ENCODE peak calls at places on chromosomes 16 and 17, in seven cellular contexts. D, Q, B, U, A, V and R are unnamed samples.

GRCh38 chr17:72121164-72122001 is 563 bp downstream of the SOX9 start:
- DNase-seq in B (no peak), Q (peak), U (no peak), D (no peak), V (no peak), A (no peak), R (no peak)

GRCh38 chr17:49003557-49004511 is 6.6 kb downstream of the IGF2BP1 start:
- DNase-seq in A (no peak), U (no peak), V (no peak), Q (peak), B (no peak), D (no peak), R (no peak)

GRCh38 chr16:55439101-55439690 is 39.8 kb upstream of the MMP2 start:
- DNase-seq in D (no peak), V (no peak), U (no peak), A (peak), Q (no peak), B (no peak), R (no peak)

GRCh38 chr16:351804-352520 is 561 bp downstream of the AXIN1 start:
- DNase-seq in V (no peak), B (peak), D (no peak), A (no peak), U (no peak), Q (no peak), R (no peak)

GRCh38 chr17:51608251-51608933 is 348.0 kb downstream of the UTP18 start:
- DNase-seq in V (no peak), U (no peak), D (no peak), A (no peak), Q (no peak), B (no peak), R (no peak)

GRCh38 chr17:82228842-82229685 is at the start of gene SLC16A3:
- DNase-seq in Q (no peak), D (no peak), B (peak), A (no peak), V (peak), U (peak), R (no peak)

GRCh38 chr17:79570653-79571052 is 40.2 kb downstream of the RBFOX3 start:
- DNase-seq in V (no peak), U (no peak), B (no peak), D (no peak), Q (no peak), A (no peak), R (no peak)

GRCh38 chr17:38897176-38897575 is 27.3 kb downstream of the LASP1 start:
- DNase-seq in A (no peak), V (no peak), Q (no peak), B (no peak), D (no peak), U (no peak), R (no peak)

GRCh38 chr16:25823891-25824290 is 132.1 kb downstream of the HS3ST4 start:
- DNase-seq in V (no peak), A (no peak), B (no peak), D (no peak), U (no peak), Q (no peak), R (no peak)

GRCh38 chr17:70168979-70169706 is at the start of gene KCNJ2:
- DNase-seq in U (no peak), V (peak), A (peak), B (peak), D (peak), Q (peak), R (no peak)

GRCh38 chr17:30290077-30290476 is 1.7 kb downstream of the BLMH start:
- DNase-seq in A (no peak), D (no peak), B (no peak), U (no peak), V (no peak), Q (no peak), R (no peak)

GRCh38 chr17:81417049-81417878 is 22.0 kb downstream of the BAHCC1 start:
- DNase-seq in B (no peak), V (no peak), U (no peak), A (no peak), D (no peak), Q (no peak), R (no peak)

GRCh38 chr17:74763565-74764387 is 12.4 kb downstream of the NAT9 start:
- DNase-seq in A (no peak), Q (peak), B (no peak), D (no peak), V (peak), U (no peak), R (no peak)

GRCh38 chr16:69724981-69725479 is 1.3 kb downstream of the NQO1 start:
- DNase-seq in U (no peak), A (no peak), D (no peak), Q (no peak), V (no peak), B (no peak), R (no peak)

GRCh38 chr16:2102471-2102870 is 33.2 kb downstream of the PKD1 start:
- DNase-seq in V (no peak), A (no peak), B (no peak), U (no peak), Q (no peak), D (no peak), R (no peak)

GRCh38 chr16:57112403-57113041 is 20.1 kb downstream of the CPNE2 start:
- DNase-seq in B (no peak), A (no peak), U (no peak), D (no peak), Q (no peak), V (no peak), R (no peak)

GRCh38 chr17:82959990-82960418 is 119.4 kb upstream of the METRNL start:
- DNase-seq in U (no peak), B (no peak), A (no peak), D (no peak), Q (no peak), V (no peak), R (no peak)

GRCh38 chr17:59275618-59276017 is 55.3 kb downstream of the GDPD1 start:
- DNase-seq in A (no peak), U (no peak), B (no peak), D (no peak), V (no peak), Q (no peak), R (no peak)

GRCh38 chr17:2253362-2253761 is 50.2 kb downstream of the SMG6 start:
- DNase-seq in V (no peak), A (no peak), U (no peak), B (no peak), D (no peak), Q (no peak), R (no peak)

GRCh38 chr16:19860146-19861030 is 24.3 kb downstream of the GPRC5B start:
- DNase-seq in D (peak), Q (no peak), U (no peak), B (no peak), V (no peak), A (no peak), R (no peak)

GRCh38 chr16:847151-847550 is 46.6 kb upstream of the GNG13 start:
- DNase-seq in D (no peak), U (no peak), A (no peak), Q (no peak), B (no peak), V (no peak), R (no peak)

GRCh38 chr17:81115749-81116464 is 49.4 kb upstream of the PVALEF start:
- DNase-seq in A (no peak), U (no peak), D (no peak), V (no peak), B (no peak), Q (no peak), R (no peak)

GRCh38 chr16:85612801-85613608 is at the start of gene GSE1:
- DNase-seq in B (peak), V (peak), A (peak), D (peak), U (no peak), Q (peak), R (peak)

GRCh38 chr16:67104061-67104460 is 5.7 kb upstream of the PHAF1 start:
- DNase-seq in A (no peak), B (no peak), Q (no peak), U (no peak), V (no peak), D (no peak), R (no peak)

GRCh38 chr16:87955302-87956168 is 4.3 kb downstream of the BANP start:
- DNase-seq in D (no peak), Q (no peak), U (no peak), B (no peak), A (no peak), V (no peak), R (no peak)

GRCh38 chr16:70715113-70715711 is 29.4 kb upstream of the MTSS2 start:
- DNase-seq in D (peak), A (no peak), B (no peak), V (peak), Q (no peak), U (no peak), R (no peak)

GRCh38 chr17:69802045-69802740 is 272.8 kb upstream of the KCNJ16 start:
- DNase-seq in D (no peak), V (no peak), Q (no peak), A (no peak), B (no peak), U (no peak), R (no peak)

GRCh38 chr16:30555848-30556473 is 2.2 kb downstream of the ZNF764 start:
- DNase-seq in B (no peak), D (no peak), A (no peak), U (no peak), V (no peak), Q (no peak), R (no peak)

GRCh38 chr16:54493594-54493993 is 207.0 kb upstream of the IRX3 start:
- DNase-seq in U (no peak), D (no peak), Q (no peak), V (no peak), B (no peak), A (no peak), R (no peak)

GRCh38 chr17:78049609-78050008 is 78.9 kb downstream of the TMC6 start:
- DNase-seq in B (no peak), D (no peak), V (no peak), Q (no peak), U (no peak), A (no peak), R (no peak)

GRCh38 chr16:2478273-2478672 is 3.3 kb downstream of the TBC1D24 start:
- DNase-seq in D (no peak), V (no peak), Q (no peak), U (no peak), A (no peak), B (no peak), R (no peak)

GRCh38 chr16:29641561-29641960 is 21.5 kb upstream of the SPN start:
- DNase-seq in D (no peak), U (no peak), Q (no peak), B (no peak), A (no peak), V (no peak), R (no peak)

GRCh38 chr17:55889271-55889670 is 138.4 kb downstream of the PCTP start:
- DNase-seq in B (no peak), U (no peak), V (no peak), Q (no peak), A (no peak), D (no peak), R (no peak)